ENCODE peak calls at places on chromosomes 6 and 20, in eight cellular contexts. Y is anterior cingulate cortex; Q is hippocampal formation; O is mammary epithelial cell; F is activated CD4-positive, alpha-beta T cell treated with anti-CD3 and anti-CD28 coated beads, Interleukin-2, amount 10 ng/mL, durations not matched to agents 7 days and 5 days; N is central memory CD8-positive, alpha-beta T cell; W is stimulated activated CD4-positive, alpha-beta T cell treated with anti-CD3 and anti-CD28 coated beads, Interleukin-4, amount 100 ng/mL, for 1 hour; H is NAMALWA. A is an unnamed sample.

GRCh38 chr6:75183099-75183541 is 22.7 kb downstream of the COL12A1 start:
- DNase-seq in Y (no peak), Q (no peak), O (no peak), F (no peak), N (no peak), W (no peak), H (no peak), A (no peak)

GRCh38 chr20:63955281-63955845 is 853 bp downstream of the UCKL1 start:
- DNase-seq in Y (no peak), Q (peak; percentile 32), O (no peak), F (peak; percentile 42), N (no peak), W (peak; percentile 49), H (no peak), A (no peak)

GRCh38 chr20:55153321-55153720 is 677.9 kb downstream of the DOK5 start:
- DNase-seq in Y (no peak), Q (no peak), O (peak; percentile 42), F (no peak), N (no peak), W (no peak), H (no peak), A (no peak)

GRCh38 chr20:41191562-41192500 is 54.5 kb downstream of the PLCG1 start:
- DNase-seq in Y (no peak), Q (no peak), O (no peak), F (no peak), N (no peak), W (no peak), H (no peak), A (no peak)

GRCh38 chr6:130840050-130840449 is 12.8 kb downstream of the SMLR1 start:
- DNase-seq in Y (no peak), Q (no peak), O (no peak), F (no peak), N (no peak), W (no peak), H (no peak), A (peak; percentile 55)

GRCh38 chr6:93562566-93562965 is 143.2 kb upstream of the EPHA7 start:
- DNase-seq in Y (no peak), Q (no peak), O (no peak), F (no peak), N (no peak), W (no peak), H (no peak), A (no peak)

GRCh38 chr6:92446052-92446451 is 973.3 kb downstream of the EPHA7 start:
- DNase-seq in Y (no peak), Q (no peak), O (no peak), F (no peak), N (no peak), W (no peak), H (no peak), A (no peak)

GRCh38 chr6:113879186-113880096 is 22.3 kb downstream of the MARCKS start:
- DNase-seq in Y (no peak), Q (peak; percentile 74), O (peak; percentile 64), F (no peak), N (no peak), W (no peak), H (peak; percentile 73), A (peak; percentile 66)

GRCh38 chr6:89745728-89746127 is 73.9 kb downstream of the MDN1 start:
- DNase-seq in Y (no peak), Q (no peak), O (no peak), F (no peak), N (no peak), W (no peak), H (no peak), A (no peak)

GRCh38 chr6:103680116-103680515 is 1179.6 kb downstream of the HACE1 start:
- DNase-seq in Y (no peak), Q (no peak), O (no peak), F (no peak), N (no peak), W (no peak), H (no peak), A (peak; percentile 15)

GRCh38 chr6:6405997-6406699 is 85.7 kb upstream of the F13A1 start:
- DNase-seq in Y (no peak), Q (no peak), O (no peak), F (no peak), N (no peak), W (no peak), H (no peak), A (no peak)

GRCh38 chr6:140130074-140130473 is 755.6 kb upstream of the CITED2 start:
- DNase-seq in Y (no peak), Q (no peak), O (no peak), F (no peak), N (no peak), W (no peak), H (no peak), A (no peak)

GRCh38 chr6:79570802-79571367 is 33.7 kb upstream of the LCA5 start:
- DNase-seq in Y (no peak), Q (peak; percentile 57), O (peak; percentile 36), F (peak; percentile 10), N (no peak), W (no peak), H (peak; percentile 73), A (peak; percentile 60)

GRCh38 chr20:53331151-53331973 is 262.3 kb downstream of the ZNF217 start:
- DNase-seq in Y (no peak), Q (no peak), O (peak; percentile 22), F (no peak), N (no peak), W (no peak), H (no peak), A (no peak)

GRCh38 chr6:30364591-30364990 is 19.6 kb downstream of the RPP21 start:
- DNase-seq in Y (no peak), Q (no peak), O (no peak), F (no peak), N (no peak), W (no peak), H (peak; percentile 28), A (no peak)

GRCh38 chr6:389622-390021 is 1.9 kb upstream of the IRF4 start:
- DNase-seq in Y (no peak), Q (no peak), O (no peak), F (peak; percentile 71), N (no peak), W (no peak), H (peak; percentile 28), A (peak; percentile 56)

GRCh38 chr6:40387127-40387870 is 199.9 kb downstream of the LRFN2 start:
- DNase-seq in Y (no peak), Q (no peak), O (no peak), F (peak; percentile 29), N (no peak), W (no peak), H (no peak), A (no peak)

GRCh38 chr6:293185-294174 is 1.2 kb downstream of the DUSP22 start:
- DNase-seq in Y (no peak), Q (no peak), O (peak; percentile 39), F (peak; percentile 39), N (peak; percentile 11), W (peak; percentile 31), H (peak; percentile 58), A (peak; percentile 62)

GRCh38 chr6:138691595-138692057 is 81.9 kb upstream of the CCDC28A start:
- DNase-seq in Y (no peak), Q (no peak), O (peak; percentile 86), F (no peak), N (no peak), W (no peak), H (peak; percentile 2), A (no peak)

GRCh38 chr20:4740774-4741431 is 19.2 kb downstream of the PRND start:
- DNase-seq in Y (no peak), Q (no peak), O (no peak), F (peak; percentile 73), N (peak; percentile 38), W (peak; percentile 66), H (peak; percentile 72), A (peak; percentile 50)

GRCh38 chr6:149306967-149307366 is 10.5 kb upstream of the TAB2 start:
- DNase-seq in Y (no peak), Q (no peak), O (no peak), F (no peak), N (no peak), W (no peak), H (no peak), A (no peak)

GRCh38 chr20:59032713-59033059 is 551 bp upstream of the ATP5F1E start:
- DNase-seq in Y (no peak), Q (no peak), O (no peak), F (no peak), N (no peak), W (no peak), H (no peak), A (no peak)

GRCh38 chr6:159378361-159378760 is 209.2 kb downstream of the FNDC1 start:
- DNase-seq in Y (no peak), Q (no peak), O (no peak), F (no peak), N (no peak), W (no peak), H (no peak), A (no peak)

GRCh38 chr6:90074161-90074560 is 179.9 kb downstream of the GJA10 start:
- DNase-seq in Y (no peak), Q (peak; percentile 83), O (peak; percentile 48), F (no peak), N (no peak), W (no peak), H (no peak), A (no peak)

GRCh38 chr20:23782366-23782983 is 31.7 kb upstream of the CST1 start:
- DNase-seq in Y (no peak), Q (no peak), O (peak; percentile 40), F (no peak), N (no peak), W (no peak), H (peak; percentile 34), A (peak; percentile 59)

GRCh38 chr6:38138374-38138773 is 318.8 kb downstream of the ZFAND3 start:
- DNase-seq in Y (no peak), Q (no peak), O (no peak), F (no peak), N (no peak), W (no peak), H (no peak), A (no peak)

GRCh38 chr6:70863343-70863742 is 93.5 kb downstream of the B3GAT2 start:
- DNase-seq in Y (no peak), Q (no peak), O (no peak), F (no peak), N (no peak), W (no peak), H (peak; percentile 42), A (no peak)

GRCh38 chr6:57224769-57225515 is 2.8 kb upstream of the RAB23 start:
- DNase-seq in Y (no peak), Q (no peak), O (peak; percentile 35), F (no peak), N (no peak), W (no peak), H (no peak), A (no peak)

GRCh38 chr6:21582651-21583050 is 10.9 kb upstream of the SOX4 start:
- DNase-seq in Y (no peak), Q (no peak), O (peak; percentile 82), F (no peak), N (no peak), W (no peak), H (no peak), A (no peak)

GRCh38 chr6:142833054-142833453 is 111.9 kb downstream of the HIVEP2 start:
- DNase-seq in Y (no peak), Q (no peak), O (peak; percentile 91), F (no peak), N (no peak), W (no peak), H (no peak), A (no peak)

GRCh38 chr6:74044417-74045096 is 348.6 kb downstream of the CD109 start:
- DNase-seq in Y (no peak), Q (no peak), O (no peak), F (no peak), N (no peak), W (no peak), H (no peak), A (no peak)

GRCh38 chr6:119749341-119749740 is 399.8 kb upstream of the MAN1A1 start:
- DNase-seq in Y (no peak), Q (no peak), O (no peak), F (no peak), N (no peak), W (no peak), H (peak; percentile 83), A (no peak)

GRCh38 chr20:57781901-57782300 is 72.1 kb upstream of the PMEPA1 start:
- DNase-seq in Y (no peak), Q (no peak), O (no peak), F (no peak), N (no peak), W (no peak), H (no peak), A (no peak)

GRCh38 chr6:22028403-22028802 is 268.4 kb downstream of the PRL start:
- DNase-seq in Y (no peak), Q (no peak), O (no peak), F (no peak), N (no peak), W (no peak), H (no peak), A (no peak)